ENCODE peak calls at places on chromosomes 13 and 19, in nine cellular contexts. One of them, this sample, is unnamed.

GRCh38 chr13:104737713-104738112 is 1671.5 kb upstream of the SLC10A2 start:
- DNase-seq in BJ: no peak
- DNase-seq in dorsolateral prefrontal cortex: no peak
- DNase-seq in ovary: no peak
- DNase-seq in sigmoid colon: no peak
- DNase-seq in psoas muscle: no peak
- DNase-seq in aorta: no peak
- DNase-seq in pancreas: no peak
- DNase-seq in uterus: no peak
- DNase-seq in this sample: no peak

GRCh38 chr13:99500839-99501134 is 485 bp upstream of the TM9SF2 start:
- DNase-seq in BJ: no peak
- DNase-seq in dorsolateral prefrontal cortex: no peak
- DNase-seq in ovary: no peak
- DNase-seq in sigmoid colon: no peak
- DNase-seq in psoas muscle: no peak
- DNase-seq in aorta: no peak
- DNase-seq in pancreas: no peak
- DNase-seq in uterus: no peak
- DNase-seq in this sample: no peak

GRCh38 chr13:67844544-67844943 is 614.4 kb upstream of the PCDH9 start:
- DNase-seq in BJ: no peak
- DNase-seq in dorsolateral prefrontal cortex: no peak
- DNase-seq in ovary: no peak
- DNase-seq in sigmoid colon: no peak
- DNase-seq in psoas muscle: no peak
- DNase-seq in aorta: no peak
- DNase-seq in pancreas: no peak
- DNase-seq in uterus: no peak
- DNase-seq in this sample: no peak

GRCh38 chr13:40233731-40234195 is 432.7 kb downstream of the FOXO1 start:
- DNase-seq in BJ: no peak
- DNase-seq in dorsolateral prefrontal cortex: no peak
- DNase-seq in ovary: no peak
- DNase-seq in sigmoid colon: peak
- DNase-seq in psoas muscle: peak
- DNase-seq in aorta: no peak
- DNase-seq in pancreas: no peak
- DNase-seq in uterus: peak
- DNase-seq in this sample: no peak

GRCh38 chr13:30371649-30372265 is 50.5 kb upstream of the UBE2L5 start:
- DNase-seq in BJ: no peak
- DNase-seq in dorsolateral prefrontal cortex: no peak
- DNase-seq in ovary: no peak
- DNase-seq in sigmoid colon: no peak
- DNase-seq in psoas muscle: no peak
- DNase-seq in aorta: no peak
- DNase-seq in pancreas: peak
- DNase-seq in uterus: no peak
- DNase-seq in this sample: no peak

GRCh38 chr19:3456925-3457530 is 23.3 kb downstream of the SMIM24 start:
- DNase-seq in BJ: no peak
- DNase-seq in dorsolateral prefrontal cortex: no peak
- DNase-seq in ovary: no peak
- DNase-seq in sigmoid colon: no peak
- DNase-seq in psoas muscle: no peak
- DNase-seq in aorta: no peak
- DNase-seq in pancreas: no peak
- DNase-seq in uterus: no peak
- DNase-seq in this sample: no peak

GRCh38 chr19:50723069-50723468 is at the start of gene CLEC11A:
- DNase-seq in BJ: no peak
- DNase-seq in dorsolateral prefrontal cortex: no peak
- DNase-seq in ovary: peak
- DNase-seq in sigmoid colon: peak
- DNase-seq in psoas muscle: peak
- DNase-seq in aorta: peak
- DNase-seq in pancreas: no peak
- DNase-seq in uterus: peak
- DNase-seq in this sample: no peak

GRCh38 chr13:43272866-43273265 is 249.5 kb downstream of the DNAJC15 start:
- DNase-seq in BJ: no peak
- DNase-seq in dorsolateral prefrontal cortex: no peak
- DNase-seq in ovary: no peak
- DNase-seq in sigmoid colon: no peak
- DNase-seq in psoas muscle: no peak
- DNase-seq in aorta: no peak
- DNase-seq in pancreas: no peak
- DNase-seq in uterus: no peak
- DNase-seq in this sample: no peak

GRCh38 chr13:65965496-65965895 is 1264.6 kb downstream of the PCDH9 start:
- DNase-seq in BJ: no peak
- DNase-seq in dorsolateral prefrontal cortex: no peak
- DNase-seq in ovary: no peak
- DNase-seq in sigmoid colon: no peak
- DNase-seq in psoas muscle: no peak
- DNase-seq in aorta: no peak
- DNase-seq in pancreas: no peak
- DNase-seq in uterus: no peak
- DNase-seq in this sample: no peak

GRCh38 chr13:113765241-113765910 is 6.3 kb downstream of the TMEM255B start:
- DNase-seq in BJ: no peak
- DNase-seq in dorsolateral prefrontal cortex: no peak
- DNase-seq in ovary: no peak
- DNase-seq in sigmoid colon: peak
- DNase-seq in psoas muscle: no peak
- DNase-seq in aorta: no peak
- DNase-seq in pancreas: no peak
- DNase-seq in uterus: no peak
- DNase-seq in this sample: no peak

GRCh38 chr13:25153736-25154135 is 18.4 kb downstream of the AMER2 start:
- DNase-seq in BJ: no peak
- DNase-seq in dorsolateral prefrontal cortex: peak
- DNase-seq in ovary: no peak
- DNase-seq in sigmoid colon: no peak
- DNase-seq in psoas muscle: no peak
- DNase-seq in aorta: no peak
- DNase-seq in pancreas: no peak
- DNase-seq in uterus: no peak
- DNase-seq in this sample: no peak

GRCh38 chr13:27523345-27524073 is 73.1 kb upstream of the MTIF3 start:
- DNase-seq in BJ: no peak
- DNase-seq in dorsolateral prefrontal cortex: no peak
- DNase-seq in ovary: no peak
- DNase-seq in sigmoid colon: no peak
- DNase-seq in psoas muscle: no peak
- DNase-seq in aorta: no peak
- DNase-seq in pancreas: no peak
- DNase-seq in uterus: no peak
- DNase-seq in this sample: no peak

GRCh38 chr19:41297628-41298326 is 12.2 kb upstream of the CCDC97 start:
- DNase-seq in BJ: no peak
- DNase-seq in dorsolateral prefrontal cortex: no peak
- DNase-seq in ovary: no peak
- DNase-seq in sigmoid colon: peak
- DNase-seq in psoas muscle: no peak
- DNase-seq in aorta: no peak
- DNase-seq in pancreas: no peak
- DNase-seq in uterus: no peak
- DNase-seq in this sample: no peak

GRCh38 chr13:110116072-110116487 is 190.9 kb downstream of the COL4A1 start:
- DNase-seq in BJ: no peak
- DNase-seq in dorsolateral prefrontal cortex: no peak
- DNase-seq in ovary: no peak
- DNase-seq in sigmoid colon: peak
- DNase-seq in psoas muscle: peak
- DNase-seq in aorta: peak
- DNase-seq in pancreas: peak
- DNase-seq in uterus: peak
- DNase-seq in this sample: peak

GRCh38 chr13:21014139-21014665 is 47.2 kb downstream of the LATS2 start:
- DNase-seq in BJ: no peak
- DNase-seq in dorsolateral prefrontal cortex: no peak
- DNase-seq in ovary: no peak
- DNase-seq in sigmoid colon: no peak
- DNase-seq in psoas muscle: no peak
- DNase-seq in aorta: no peak
- DNase-seq in pancreas: no peak
- DNase-seq in uterus: no peak
- DNase-seq in this sample: no peak
- H3K4me3 ChIP-seq in BJ: no peak
- H3K4me3 ChIP-seq in dorsolateral prefrontal cortex: no peak
- H3K4me3 ChIP-seq in ovary: no peak
- H3K4me3 ChIP-seq in sigmoid colon: no peak
- H3K4me3 ChIP-seq in psoas muscle: no peak
- H3K4me3 ChIP-seq in aorta: no peak
- H3K4me3 ChIP-seq in pancreas: no peak
- H3K4me3 ChIP-seq in uterus: no peak
- H3K4me3 ChIP-seq in this sample: no peak

GRCh38 chr19:39167461-39168257 is 29.1 kb upstream of the NCCRP1 start:
- DNase-seq in BJ: no peak
- DNase-seq in dorsolateral prefrontal cortex: no peak
- DNase-seq in ovary: no peak
- DNase-seq in sigmoid colon: no peak
- DNase-seq in psoas muscle: no peak
- DNase-seq in aorta: no peak
- DNase-seq in pancreas: peak
- DNase-seq in uterus: no peak
- DNase-seq in this sample: peak
- H3K4me3 ChIP-seq in BJ: no peak
- H3K4me3 ChIP-seq in dorsolateral prefrontal cortex: no peak
- H3K4me3 ChIP-seq in ovary: no peak
- H3K4me3 ChIP-seq in sigmoid colon: no peak
- H3K4me3 ChIP-seq in psoas muscle: no peak
- H3K4me3 ChIP-seq in aorta: no peak
- H3K4me3 ChIP-seq in pancreas: no peak
- H3K4me3 ChIP-seq in uterus: no peak
- H3K4me3 ChIP-seq in this sample: peak

GRCh38 chr19:55228015-55228391 is 560 bp downstream of the TMEM86B start:
- DNase-seq in BJ: no peak
- DNase-seq in dorsolateral prefrontal cortex: no peak
- DNase-seq in ovary: peak
- DNase-seq in sigmoid colon: no peak
- DNase-seq in psoas muscle: no peak
- DNase-seq in aorta: no peak
- DNase-seq in pancreas: no peak
- DNase-seq in uterus: no peak
- DNase-seq in this sample: no peak
- H3K4me3 ChIP-seq in BJ: no peak
- H3K4me3 ChIP-seq in dorsolateral prefrontal cortex: no peak
- H3K4me3 ChIP-seq in ovary: no peak
- H3K4me3 ChIP-seq in sigmoid colon: no peak
- H3K4me3 ChIP-seq in psoas muscle: no peak
- H3K4me3 ChIP-seq in aorta: no peak
- H3K4me3 ChIP-seq in pancreas: no peak
- H3K4me3 ChIP-seq in uterus: no peak
- H3K4me3 ChIP-seq in this sample: no peak

GRCh38 chr13:42272115-42272756 is at the start of gene AKAP11:
- DNase-seq in BJ: no peak
- DNase-seq in dorsolateral prefrontal cortex: peak
- DNase-seq in ovary: no peak
- DNase-seq in sigmoid colon: peak
- DNase-seq in psoas muscle: peak
- DNase-seq in aorta: peak
- DNase-seq in pancreas: peak
- DNase-seq in uterus: no peak
- DNase-seq in this sample: peak

GRCh38 chr13:42270160-42270856 is 1.6 kb upstream of the AKAP11 start:
- DNase-seq in BJ: no peak
- DNase-seq in dorsolateral prefrontal cortex: no peak
- DNase-seq in ovary: no peak
- DNase-seq in sigmoid colon: no peak
- DNase-seq in psoas muscle: no peak
- DNase-seq in aorta: no peak
- DNase-seq in pancreas: no peak
- DNase-seq in uterus: no peak
- DNase-seq in this sample: no peak

GRCh38 chr13:42270857-42271215 is 1.1 kb upstream of the AKAP11 start:
- DNase-seq in BJ: no peak
- DNase-seq in dorsolateral prefrontal cortex: no peak
- DNase-seq in ovary: no peak
- DNase-seq in sigmoid colon: no peak
- DNase-seq in psoas muscle: no peak
- DNase-seq in aorta: no peak
- DNase-seq in pancreas: no peak
- DNase-seq in uterus: no peak
- DNase-seq in this sample: no peak

GRCh38 chr13:42272776-42273175 is 824 bp downstream of the AKAP11 start:
- DNase-seq in BJ: no peak
- DNase-seq in dorsolateral prefrontal cortex: no peak
- DNase-seq in ovary: no peak
- DNase-seq in sigmoid colon: no peak
- DNase-seq in psoas muscle: no peak
- DNase-seq in aorta: no peak
- DNase-seq in pancreas: no peak
- DNase-seq in uterus: no peak
- DNase-seq in this sample: no peak

GRCh38 chr13:42271337-42272114 is 426 bp upstream of the AKAP11 start:
- DNase-seq in BJ: peak
- DNase-seq in dorsolateral prefrontal cortex: peak
- DNase-seq in ovary: peak
- DNase-seq in sigmoid colon: peak
- DNase-seq in psoas muscle: peak
- DNase-seq in aorta: peak
- DNase-seq in pancreas: peak
- DNase-seq in uterus: peak
- DNase-seq in this sample: peak
- H3K4me3 ChIP-seq in BJ: peak
- H3K4me3 ChIP-seq in dorsolateral prefrontal cortex: peak
- H3K4me3 ChIP-seq in ovary: peak
- H3K4me3 ChIP-seq in sigmoid colon: peak
- H3K4me3 ChIP-seq in psoas muscle: peak
- H3K4me3 ChIP-seq in aorta: peak
- H3K4me3 ChIP-seq in pancreas: peak
- H3K4me3 ChIP-seq in uterus: peak
- H3K4me3 ChIP-seq in this sample: peak

DNA sequence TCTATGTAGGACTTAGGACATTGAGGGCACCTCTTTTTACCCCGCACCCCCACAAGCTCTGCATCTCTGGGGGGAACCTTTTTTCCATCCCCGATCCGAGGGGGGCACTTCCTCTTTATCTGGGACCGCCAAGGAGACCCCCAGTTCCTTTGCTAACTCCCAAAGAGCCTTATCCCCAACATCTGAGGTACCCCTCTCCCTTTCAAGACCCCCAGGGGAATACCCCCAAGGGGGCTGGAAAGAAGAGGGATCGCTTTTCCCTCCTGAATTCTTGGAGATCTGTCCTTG is 1.1 kb downstream of the TNFSF9 start:
- DNase-seq in BJ: no peak
- DNase-seq in dorsolateral prefrontal cortex: no peak
- DNase-seq in ovary: no peak
- DNase-seq in sigmoid colon: no peak
- DNase-seq in psoas muscle: no peak
- DNase-seq in aorta: no peak
- DNase-seq in pancreas: no peak
- DNase-seq in uterus: no peak
- DNase-seq in this sample: no peak
- H3K4me3 ChIP-seq in BJ: no peak
- H3K4me3 ChIP-seq in dorsolateral prefrontal cortex: peak
- H3K4me3 ChIP-seq in ovary: no peak
- H3K4me3 ChIP-seq in sigmoid colon: no peak
- H3K4me3 ChIP-seq in psoas muscle: peak
- H3K4me3 ChIP-seq in aorta: no peak
- H3K4me3 ChIP-seq in pancreas: no peak
- H3K4me3 ChIP-seq in uterus: no peak
- H3K4me3 ChIP-seq in this sample: peak

GRCh38 chr19:34667349-34668076 is 9.4 kb downstream of the SCGB2B2 start:
- DNase-seq in BJ: no peak
- DNase-seq in dorsolateral prefrontal cortex: no peak
- DNase-seq in ovary: no peak
- DNase-seq in sigmoid colon: no peak
- DNase-seq in psoas muscle: no peak
- DNase-seq in aorta: no peak
- DNase-seq in pancreas: no peak
- DNase-seq in uterus: no peak
- DNase-seq in this sample: peak
- H3K4me3 ChIP-seq in BJ: peak
- H3K4me3 ChIP-seq in dorsolateral prefrontal cortex: peak
- H3K4me3 ChIP-seq in ovary: peak
- H3K4me3 ChIP-seq in sigmoid colon: peak
- H3K4me3 ChIP-seq in psoas muscle: peak
- H3K4me3 ChIP-seq in aorta: no peak
- H3K4me3 ChIP-seq in pancreas: no peak
- H3K4me3 ChIP-seq in uterus: peak
- H3K4me3 ChIP-seq in this sample: peak